ENCODE peak calls at places on chromosomes 1 and 21, in four cellular contexts. O is SK-N-SH, L is K562, K is GM12878. F is an unnamed sample.
A peak's percentile ranks its signal among the peaks of the same experiment; 100 is the strongest.

GRCh38 chr1:243642936-243643335 is 207.1 kb downstream of the AKT3 start:
- DNase-seq in L (no peak), O (no peak), K (no peak), F (peak; percentile 21)

GRCh38 chr1:92822907-92823306 is 8.9 kb upstream of the RPL5 start:
- DNase-seq in K (no peak), L (peak; percentile 30), O (no peak), F (no peak)

GRCh38 chr1:163794551-163794950 is 472.8 kb downstream of the NUF2 start:
- DNase-seq in O (no peak), L (no peak), K (no peak), F (no peak)

GRCh38 chr1:235929216-235929615 is 62.5 kb upstream of the LYST start:
- DNase-seq in K (no peak), L (no peak), O (no peak), F (no peak)

GRCh38 chr1:153658400-153659174 is at the start of gene SNAPIN:
- DNase-seq in K (peak; percentile 58), L (peak; percentile 95), O (peak; percentile 94), F (peak; percentile 91)

GRCh38 chr1:1284370-1285101 is 4.3 kb downstream of the SCNN1D start:
- DNase-seq in O (peak; percentile 50), K (no peak), L (no peak), F (no peak)

GRCh38 chr1:160768295-160768657 is 27.7 kb upstream of the LY9 start:
- DNase-seq in K (peak; percentile 84), O (no peak), L (peak; percentile 64), F (peak; percentile 53)

GRCh38 chr21:36246080-36246631 is 73.8 kb upstream of the MORC3 start:
- DNase-seq in L (no peak), K (no peak), O (no peak), F (no peak)

GRCh38 chr1:116377564-116378529 is 4.8 kb downstream of the ATP1A1 start:
- DNase-seq in O (peak; percentile 38), K (peak; percentile 96), L (peak; percentile 50), F (no peak)

GRCh38 chr1:24481098-24481497 is 21.5 kb upstream of the RCAN3 start:
- DNase-seq in K (peak; percentile 40), L (peak; percentile 36), O (no peak), F (no peak)

GRCh38 chr1:15215116-15215515 is 31.9 kb upstream of the FHAD1 start:
- DNase-seq in K (no peak), L (no peak), O (no peak), F (no peak)

GRCh38 chr21:23008803-23009202 is 2010.6 kb downstream of the NCAM2 start:
- DNase-seq in K (no peak), L (no peak), O (peak; percentile 31), F (no peak)

GRCh38 chr1:229557214-229557850 is 1.2 kb downstream of the ABCB10 start:
- DNase-seq in L (peak; percentile 46), K (no peak), O (no peak), F (no peak)

GRCh38 chr1:25671929-25672328 is 55.3 kb downstream of the MAN1C1 start:
- DNase-seq in L (no peak), O (no peak), K (no peak), F (no peak)

GRCh38 chr1:12204140-12204539 is 25.7 kb upstream of the VPS13D start:
- DNase-seq in K (no peak), L (no peak), O (no peak), F (no peak)

GRCh38 chr1:19442150-19443096 is 42.9 kb downstream of the CAPZB start:
- DNase-seq in K (no peak), O (no peak), L (no peak), F (no peak)

GRCh38 chr1:49556676-49557234 is 467.0 kb downstream of the AGBL4 start:
- DNase-seq in O (no peak), L (no peak), K (no peak), F (no peak)

GRCh38 chr1:177586429-177586828 is 383.4 kb downstream of the SEC16B start:
- DNase-seq in L (no peak), K (no peak), O (no peak), F (no peak)

GRCh38 chr1:62084304-62084905 is 110.2 kb upstream of the L1TD1 start:
- DNase-seq in K (no peak), L (peak; percentile 4), O (no peak), F (no peak)

GRCh38 chr1:236534164-236534651 is 10.4 kb downstream of the LGALS8 start:
- DNase-seq in K (no peak), O (no peak), L (no peak), F (no peak)

GRCh38 chr21:26068776-26069175 is 101.8 kb downstream of the APP start:
- DNase-seq in L (no peak), O (no peak), K (no peak), F (no peak)

GRCh38 chr21:35048183-35048601 is 910 bp downstream of the RUNX1 start:
- DNase-seq in K (no peak), O (peak; percentile 72), L (no peak), F (no peak)

GRCh38 chr1:79507770-79508169 is 501.2 kb upstream of the ADGRL4 start:
- DNase-seq in L (no peak), O (no peak), K (no peak), F (no peak)

GRCh38 chr1:54518489-54518888 is 29.5 kb upstream of the ACOT11 start:
- DNase-seq in K (no peak), O (no peak), L (no peak), F (no peak)

GRCh38 chr1:160630523-160631087 is 16.2 kb downstream of the SLAMF1 start:
- DNase-seq in O (no peak), L (no peak), K (no peak), F (no peak)

GRCh38 chr21:37552496-37553399 is 186.2 kb downstream of the DYRK1A start:
- DNase-seq in O (no peak), K (no peak), L (no peak), F (no peak)

GRCh38 chr1:181816608-181817007 is 244.9 kb downstream of the ZNF648 start:
- DNase-seq in K (no peak), O (no peak), L (no peak), F (no peak)

GRCh38 chr21:41133896-41134522 is 34.0 kb upstream of the BACE2 start:
- DNase-seq in K (no peak), O (peak; percentile 61), L (peak; percentile 49), F (peak; percentile 47)

GRCh38 chr1:172717722-172718455 is 59.0 kb downstream of the FASLG start:
- DNase-seq in O (no peak), K (no peak), L (peak; percentile 58), F (peak; percentile 23)

GRCh38 chr1:235019456-235019855 is 109.2 kb downstream of the TOMM20 start:
- DNase-seq in L (no peak), O (no peak), K (no peak), F (no peak)

GRCh38 chr1:152459596-152460528 is 45.8 kb upstream of the CRNN start:
- DNase-seq in O (peak; percentile 47), L (peak; percentile 72), K (peak; percentile 84), F (peak; percentile 39)

GRCh38 chr1:26159113-26160039 is 497 bp downstream of the FAM110D start:
- DNase-seq in K (no peak), L (no peak), O (no peak), F (no peak)

GRCh38 chr1:192489748-192490147 is 85.8 kb upstream of the RGS1 start:
- DNase-seq in L (no peak), O (peak; percentile 51), K (no peak), F (peak; percentile 72)
- TF ChIP-seq RCOR1 in L (no peak), O (peak; percentile 49), K (no peak), F (no peak)

GRCh38 chr1:231923461-231924132 is 297.0 kb downstream of the DISC1 start:
- DNase-seq in K (no peak), O (no peak), L (no peak), F (no peak)
- H3K4me1 ChIP-seq in K (peaks cover under 1% of the 10 kb centered on the region), O (no peaks in the 10 kb centered on the region), L (no peaks in the 10 kb centered on the region), F (no peaks in the 10 kb centered on the region)

GRCh38 chr1:155127105-155127671 is 488 bp upstream of the EFNA1 start:
- DNase-seq in K (no peak), L (peak; percentile 41), O (peak; percentile 77), F (peak; percentile 92)
- TF ChIP-seq REST in K (no peak), L (no peak), O (no peak), F (no peak)

DNA sequence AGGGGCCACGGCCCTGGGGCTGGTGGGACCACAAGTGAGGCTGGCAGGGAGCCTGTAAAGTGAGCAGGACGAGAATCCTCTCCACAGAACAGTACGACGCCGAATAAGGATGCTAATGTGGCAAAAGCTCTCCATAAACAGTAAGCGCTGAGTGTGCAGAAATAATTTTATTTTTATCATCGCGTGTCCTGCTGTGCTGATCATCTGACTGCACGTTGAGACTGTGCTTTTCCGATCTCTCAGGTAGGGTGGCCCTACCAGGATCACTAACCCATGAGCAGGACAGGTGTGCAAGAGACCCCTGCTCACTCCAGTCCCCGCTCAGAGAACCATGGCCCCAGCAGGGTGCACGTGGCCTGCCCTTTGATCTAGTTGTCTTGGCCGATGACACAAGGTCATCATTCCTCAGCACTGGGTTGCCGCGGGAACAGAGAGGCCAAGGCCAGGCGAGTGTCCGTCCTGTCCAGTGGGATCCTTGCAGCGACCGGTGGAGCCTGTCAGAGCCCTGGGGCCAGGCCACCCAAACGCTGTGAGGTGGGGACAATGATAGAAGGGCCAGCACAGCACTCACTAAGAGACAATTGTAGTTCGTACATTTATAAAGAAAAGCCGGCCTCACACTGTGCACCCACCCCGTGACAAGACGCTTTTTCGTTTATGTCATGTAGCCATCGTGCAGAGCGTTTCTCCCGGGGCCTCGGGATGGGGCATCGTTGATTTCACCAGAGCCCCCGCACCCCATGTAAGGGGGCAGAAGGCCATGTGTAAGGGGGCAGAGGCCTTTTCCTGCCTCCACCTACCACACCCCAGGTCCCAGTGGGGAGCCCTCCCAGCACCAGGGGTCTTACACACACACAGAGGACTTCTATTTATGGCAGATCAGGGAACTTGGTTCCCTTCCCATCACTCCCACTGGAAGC is 52.7 kb upstream of the ADARB1 start:
- DNase-seq in L (no peak), K (no peak), O (no peak), F (no peak)
- TF ChIP-seq RCOR1 in L (no peak), K (no peak), O (no peak), F (no peak)

GRCh38 chr1:162578936-162579335 is 17.4 kb downstream of the UAP1 start:
- DNase-seq in O (no peak), K (no peak), L (no peak), F (no peak)
- H3K4me1 ChIP-seq in O (peaks cover 3% of the 10 kb centered on the region), K (no peaks in the 10 kb centered on the region), L (no peaks in the 10 kb centered on the region), F (no peaks in the 10 kb centered on the region)

DNA sequence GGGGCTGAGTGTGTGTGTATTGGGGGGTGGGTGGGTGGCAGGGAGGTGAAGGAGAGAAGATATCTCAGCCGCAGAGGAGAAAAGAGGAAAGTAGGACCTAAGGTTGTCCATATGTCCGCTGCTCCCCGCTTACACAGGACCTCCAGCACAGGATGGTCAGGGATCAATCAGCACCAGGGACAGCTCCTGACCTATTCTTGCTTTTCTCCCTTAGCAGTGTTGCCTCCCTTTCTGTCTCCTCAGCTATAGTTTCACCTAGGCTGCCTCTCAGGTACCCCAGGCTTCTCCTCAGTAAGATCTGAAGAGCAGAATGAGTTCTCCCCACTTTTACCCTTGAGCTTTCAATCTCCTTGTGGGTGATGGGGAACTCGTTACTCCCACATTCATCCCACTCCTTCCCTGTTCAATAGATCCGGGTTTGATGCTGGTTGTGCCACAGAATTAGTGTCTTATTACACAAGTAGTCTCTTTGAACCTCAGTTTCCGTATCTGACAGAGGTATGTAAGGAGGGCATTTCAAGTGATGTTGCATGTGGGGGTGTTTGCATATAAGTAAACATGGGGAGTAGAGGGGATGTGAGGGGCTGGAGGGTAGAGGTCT is 1.4 kb upstream of the DPH2 start:
- DNase-seq in K (no peak), O (no peak), L (peak; percentile 74), F (no peak)
- TF ChIP-seq REST in K (peak; percentile 94), O (peak; percentile 99), L (peak; percentile 96), F (peak; percentile 90)

GRCh38 chr1:162175393-162175792 is 105.9 kb downstream of the NOS1AP start:
- DNase-seq in O (no peak), K (no peak), L (no peak), F (no peak)
- TF ChIP-seq RCOR1 in O (no peak), K (no peak), L (no peak), F (no peak)

GRCh38 chr1:36154765-36155559 is 998 bp upstream of the MAP7D1 start:
- DNase-seq in L (no peak), K (no peak), O (peak; percentile 66), F (no peak)
- H3K4me1 ChIP-seq in L (peaks cover 49% of the 10 kb centered on the region), K (peaks cover 47% of the 10 kb centered on the region), O (peaks cover 39% of the 10 kb centered on the region), F (peaks cover 54% of the 10 kb centered on the region)